ENCODE peak calls at places on chromosomes 2 and 18, in four cellular contexts. One of them, this sample, is unnamed.

GRCh38 chr2:234840336-234840735 is 111.5 kb upstream of the SH3BP4 start:
- DNase-seq in K562: no peak
- DNase-seq in ACHN: peak
- DNase-seq in NCI-H1105: no peak
- DNase-seq in this sample: peak

GRCh38 chr2:18356676-18357075 is 203.8 kb downstream of the RDH14 start:
- DNase-seq in K562: no peak
- DNase-seq in ACHN: peak
- DNase-seq in NCI-H1105: no peak
- DNase-seq in this sample: no peak

GRCh38 chr2:173175222-173175621 is 99.6 kb downstream of the MAP3K20 start:
- DNase-seq in K562: no peak
- DNase-seq in ACHN: no peak
- DNase-seq in NCI-H1105: no peak
- DNase-seq in this sample: peak

GRCh38 chr2:25651066-25651465 is 22.3 kb downstream of the DTNB start:
- DNase-seq in K562: no peak
- DNase-seq in ACHN: no peak
- DNase-seq in NCI-H1105: no peak
- DNase-seq in this sample: no peak

GRCh38 chr2:109335586-109336266 is 206.7 kb downstream of the SH3RF3 start:
- DNase-seq in K562: no peak
- DNase-seq in ACHN: peak
- DNase-seq in NCI-H1105: no peak
- DNase-seq in this sample: no peak

GRCh38 chr18:36757081-36757480 is 71.7 kb downstream of the TPGS2 start:
- DNase-seq in K562: peak
- DNase-seq in ACHN: peak
- DNase-seq in NCI-H1105: peak
- DNase-seq in this sample: peak

GRCh38 chr18:49819768-49820662 is 6.7 kb upstream of the ACAA2 start:
- DNase-seq in K562: no peak
- DNase-seq in ACHN: no peak
- DNase-seq in NCI-H1105: no peak
- DNase-seq in this sample: no peak

GRCh38 chr2:17518212-17519154 is at the start of gene RAD51AP2:
- DNase-seq in K562: peak
- DNase-seq in ACHN: peak
- DNase-seq in NCI-H1105: peak
- DNase-seq in this sample: peak

GRCh38 chr18:80213173-80213572 is 34.1 kb downstream of the PARD6G start:
- DNase-seq in K562: no peak
- DNase-seq in ACHN: peak
- DNase-seq in NCI-H1105: no peak
- DNase-seq in this sample: no peak

GRCh38 chr2:7766978-7767565 is 849.9 kb downstream of the RNF144A start:
- DNase-seq in K562: no peak
- DNase-seq in ACHN: no peak
- DNase-seq in NCI-H1105: no peak
- DNase-seq in this sample: no peak

GRCh38 chr18:56289381-56289780 is 349.0 kb downstream of the TXNL1 start:
- DNase-seq in K562: no peak
- DNase-seq in ACHN: no peak
- DNase-seq in NCI-H1105: no peak
- DNase-seq in this sample: no peak

GRCh38 chr2:116716444-116716843 is 1098.0 kb upstream of the DDX18 start:
- DNase-seq in K562: no peak
- DNase-seq in ACHN: no peak
- DNase-seq in NCI-H1105: no peak
- DNase-seq in this sample: no peak

GRCh38 chr2:18455256-18455862 is 105.1 kb downstream of the RDH14 start:
- DNase-seq in K562: no peak
- DNase-seq in ACHN: no peak
- DNase-seq in NCI-H1105: no peak
- DNase-seq in this sample: no peak

GRCh38 chr2:53177342-53177741 is 590.3 kb upstream of the CHAC2 start:
- DNase-seq in K562: no peak
- DNase-seq in ACHN: no peak
- DNase-seq in NCI-H1105: no peak
- DNase-seq in this sample: no peak

GRCh38 chr2:43075906-43076585 is 150.4 kb downstream of the ZFP36L2 start:
- DNase-seq in K562: no peak
- DNase-seq in ACHN: peak
- DNase-seq in NCI-H1105: no peak
- DNase-seq in this sample: no peak

GRCh38 chr2:238651306-238652052 is 196.4 kb upstream of the TWIST2 start:
- DNase-seq in K562: no peak
- DNase-seq in ACHN: no peak
- DNase-seq in NCI-H1105: no peak
- DNase-seq in this sample: no peak

GRCh38 chr2:60533114-60534033 is 20.1 kb downstream of the BCL11A start:
- DNase-seq in K562: no peak
- DNase-seq in ACHN: no peak
- DNase-seq in NCI-H1105: no peak
- DNase-seq in this sample: no peak

GRCh38 chr2:55164534-55165104 is 67.5 kb downstream of the CLHC1 start:
- DNase-seq in K562: no peak
- DNase-seq in ACHN: no peak
- DNase-seq in NCI-H1105: no peak
- DNase-seq in this sample: no peak